ENCODE peak calls at places on chromosome 16, in seven cellular contexts. One of them, this sample, is unnamed.

GRCh38 chr16:22813223-22813945 is 578 bp upstream of the HS3ST2 start:
- DNase-seq in H1: peak; percentile 61
- DNase-seq in H9: peak; percentile 88
- DNase-seq in mesendoderm: peak; percentile 87
- DNase-seq in trophoblast cell: peak; percentile 22
- DNase-seq in neuronal stem cell: peak; percentile 82
- DNase-seq in IMR-90: peak; percentile 7
- DNase-seq in this sample: peak; percentile 15

GRCh38 chr16:71201556-71201955 is 29.0 kb downstream of the HYDIN start:
- DNase-seq in H1: no peak
- DNase-seq in IMR-90: no peak
- DNase-seq in trophoblast cell: peak; percentile 16
- DNase-seq in neuronal stem cell: no peak
- DNase-seq in mesendoderm: no peak
- DNase-seq in H9: no peak
- DNase-seq in this sample: no peak

GRCh38 chr16:83318390-83318789 is 489.4 kb upstream of the HSBP1 start:
- DNase-seq in neuronal stem cell: no peak
- DNase-seq in trophoblast cell: no peak
- DNase-seq in mesendoderm: no peak
- DNase-seq in H1: no peak
- DNase-seq in H9: no peak
- DNase-seq in IMR-90: no peak
- DNase-seq in this sample: no peak

GRCh38 chr16:74601131-74601871 is 5.6 kb downstream of the GLG1 start:
- DNase-seq in trophoblast cell: no peak
- DNase-seq in IMR-90: no peak
- DNase-seq in H1: no peak
- DNase-seq in H9: no peak
- DNase-seq in mesendoderm: no peak
- DNase-seq in neuronal stem cell: no peak
- DNase-seq in this sample: no peak

GRCh38 chr16:29994613-29995329 is 646 bp downstream of the HIRIP3 start:
- DNase-seq in H1: no peak
- DNase-seq in neuronal stem cell: no peak
- DNase-seq in IMR-90: peak; percentile 66
- DNase-seq in mesendoderm: peak; percentile 69
- DNase-seq in H9: no peak
- DNase-seq in trophoblast cell: peak; percentile 81
- DNase-seq in this sample: peak; percentile 50

GRCh38 chr16:53509906-53510703 is 7.1 kb upstream of the AKTIP start:
- DNase-seq in trophoblast cell: peak; percentile 91
- DNase-seq in mesendoderm: peak; percentile 88
- DNase-seq in neuronal stem cell: peak; percentile 69
- DNase-seq in H1: no peak
- DNase-seq in IMR-90: peak; percentile 62
- DNase-seq in H9: peak; percentile 69
- DNase-seq in this sample: peak; percentile 64

GRCh38 chr16:8644151-8644512 is 22.6 kb downstream of the METTL22 start:
- DNase-seq in H1: no peak
- DNase-seq in mesendoderm: no peak
- DNase-seq in H9: no peak
- DNase-seq in trophoblast cell: no peak
- DNase-seq in IMR-90: no peak
- DNase-seq in neuronal stem cell: no peak
- DNase-seq in this sample: no peak

GRCh38 chr16:51393381-51394005 is 242.4 kb upstream of the SALL1 start:
- DNase-seq in IMR-90: peak; percentile 51
- DNase-seq in H1: no peak
- DNase-seq in trophoblast cell: no peak
- DNase-seq in H9: no peak
- DNase-seq in neuronal stem cell: no peak
- DNase-seq in mesendoderm: no peak
- DNase-seq in this sample: peak; percentile 81

GRCh38 chr16:12801511-12802042 is 2.1 kb downstream of the CPPED1 start:
- DNase-seq in mesendoderm: no peak
- DNase-seq in H1: no peak
- DNase-seq in IMR-90: peak; percentile 56
- DNase-seq in trophoblast cell: peak; percentile 87
- DNase-seq in neuronal stem cell: no peak
- DNase-seq in H9: no peak
- DNase-seq in this sample: peak; percentile 80

GRCh38 chr16:11329891-11330290 is 15.4 kb upstream of the RMI2 start:
- DNase-seq in mesendoderm: no peak
- DNase-seq in neuronal stem cell: no peak
- DNase-seq in H1: no peak
- DNase-seq in trophoblast cell: no peak
- DNase-seq in H9: no peak
- DNase-seq in IMR-90: no peak
- DNase-seq in this sample: peak; percentile 48
- H3K4me1 ChIP-seq in mesendoderm: peaks cover 2% of the 10 kb centered on the region
- H3K4me1 ChIP-seq in neuronal stem cell: peaks cover 11% of the 10 kb centered on the region
- H3K4me1 ChIP-seq in H1: peaks cover 16% of the 10 kb centered on the region
- H3K4me1 ChIP-seq in trophoblast cell: peaks cover 31% of the 10 kb centered on the region
- H3K4me1 ChIP-seq in H9: peaks cover 7% of the 10 kb centered on the region
- H3K4me1 ChIP-seq in IMR-90: peaks cover 24% of the 10 kb centered on the region
- H3K4me1 ChIP-seq in this sample: peaks cover 34% of the 10 kb centered on the region

GRCh38 chr16:10509534-10510025 is 70.8 kb downstream of the EMP2 start:
- DNase-seq in neuronal stem cell: peak; percentile 75
- DNase-seq in IMR-90: peak; percentile 79
- DNase-seq in H9: peak; percentile 76
- DNase-seq in H1: peak; percentile 33
- DNase-seq in mesendoderm: peak; percentile 92
- DNase-seq in trophoblast cell: peak; percentile 93
- DNase-seq in this sample: peak; percentile 77
- H2AK5ac ChIP-seq in neuronal stem cell: no peak overlapping the region
- H2AK5ac ChIP-seq in IMR-90: no peak overlapping the region
- H2AK5ac ChIP-seq in H9: no peak overlapping the region
- H2AK5ac ChIP-seq in H1: no peak overlapping the region
- H2AK5ac ChIP-seq in mesendoderm: no peak overlapping the region
- H2AK5ac ChIP-seq in trophoblast cell: no peak overlapping the region
- H2AK5ac ChIP-seq in this sample: no peak overlapping the region

GRCh38 chr16:3127745-3128144 is 7.1 kb upstream of the ZNF213 start:
- DNase-seq in trophoblast cell: no peak
- DNase-seq in neuronal stem cell: no peak
- DNase-seq in H9: peak; percentile 76
- DNase-seq in IMR-90: no peak
- DNase-seq in mesendoderm: no peak
- DNase-seq in H1: peak; percentile 68
- DNase-seq in this sample: no peak

GRCh38 chr16:3131755-3132377 is 3.0 kb upstream of the ZNF213 start:
- DNase-seq in neuronal stem cell: no peak
- DNase-seq in IMR-90: peak; percentile 35
- DNase-seq in H1: no peak
- DNase-seq in mesendoderm: peak; percentile 73
- DNase-seq in H9: peak; percentile 82
- DNase-seq in trophoblast cell: peak; percentile 60
- DNase-seq in this sample: peak; percentile 63

GRCh38 chr16:3134338-3135119 is at the start of gene ZNF213:
- DNase-seq in H1: peak; percentile 93
- DNase-seq in trophoblast cell: peak; percentile 99
- DNase-seq in IMR-90: peak; percentile 97
- DNase-seq in H9: peak; percentile 98
- DNase-seq in neuronal stem cell: peak; percentile 97
- DNase-seq in mesendoderm: peak; percentile 100
- DNase-seq in this sample: peak; percentile 99

GRCh38 chr16:3123986-3124886 is 10.6 kb upstream of the ZNF213 start:
- DNase-seq in IMR-90: peak; percentile 87
- DNase-seq in neuronal stem cell: peak; percentile 98
- DNase-seq in mesendoderm: peak; percentile 98
- DNase-seq in trophoblast cell: peak; percentile 96
- DNase-seq in H1: peak; percentile 87
- DNase-seq in H9: peak; percentile 97
- DNase-seq in this sample: peak; percentile 96

GRCh38 chr16:3129137-3130131 is 5.4 kb upstream of the ZNF213 start:
- DNase-seq in neuronal stem cell: peak; percentile 76
- DNase-seq in trophoblast cell: peak; percentile 87
- DNase-seq in mesendoderm: peak; percentile 91
- DNase-seq in H9: peak; percentile 85
- DNase-seq in H1: peak; percentile 61
- DNase-seq in IMR-90: peak; percentile 86
- DNase-seq in this sample: peak; percentile 90
- H3K4me1 ChIP-seq in neuronal stem cell: peaks cover 3% of the 10 kb centered on the region
- H3K4me1 ChIP-seq in trophoblast cell: peaks cover 6% of the 10 kb centered on the region
- H3K4me1 ChIP-seq in mesendoderm: peaks cover 2% of the 10 kb centered on the region
- H3K4me1 ChIP-seq in H9: peaks cover 3% of the 10 kb centered on the region
- H3K4me1 ChIP-seq in H1: peaks cover 12% of the 10 kb centered on the region
- H3K4me1 ChIP-seq in IMR-90: peaks cover 4% of the 10 kb centered on the region
- H3K4me1 ChIP-seq in this sample: peaks cover 7% of the 10 kb centered on the region

DNA sequence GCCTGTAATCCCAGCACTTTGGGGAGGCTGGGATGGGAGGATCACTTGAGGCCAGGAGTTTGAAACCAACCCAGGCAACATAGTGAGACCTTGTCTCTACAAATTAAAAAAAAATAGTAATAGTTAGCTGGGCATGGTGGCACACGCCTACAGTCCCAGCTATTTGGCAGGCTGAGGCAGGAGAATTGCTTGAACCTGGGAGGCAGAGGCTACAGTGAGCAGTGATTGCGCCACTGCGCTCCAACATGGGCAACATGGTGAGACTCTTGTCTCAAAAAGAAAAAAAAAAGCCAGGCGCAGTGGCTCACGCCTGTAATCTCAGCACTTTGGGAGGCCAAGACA is 56.9 kb upstream of the MRTFB start:
- DNase-seq in trophoblast cell: no peak
- DNase-seq in IMR-90: no peak
- DNase-seq in H9: no peak
- DNase-seq in mesendoderm: no peak
- DNase-seq in neuronal stem cell: no peak
- DNase-seq in H1: no peak
- DNase-seq in this sample: no peak
- H2AK5ac ChIP-seq in trophoblast cell: no peak overlapping the region
- H2AK5ac ChIP-seq in IMR-90: no peak overlapping the region
- H2AK5ac ChIP-seq in H9: no peak overlapping the region
- H2AK5ac ChIP-seq in mesendoderm: no peak overlapping the region
- H2AK5ac ChIP-seq in neuronal stem cell: no peak overlapping the region
- H2AK5ac ChIP-seq in H1: no peak overlapping the region
- H2AK5ac ChIP-seq in this sample: no peak overlapping the region

DNA sequence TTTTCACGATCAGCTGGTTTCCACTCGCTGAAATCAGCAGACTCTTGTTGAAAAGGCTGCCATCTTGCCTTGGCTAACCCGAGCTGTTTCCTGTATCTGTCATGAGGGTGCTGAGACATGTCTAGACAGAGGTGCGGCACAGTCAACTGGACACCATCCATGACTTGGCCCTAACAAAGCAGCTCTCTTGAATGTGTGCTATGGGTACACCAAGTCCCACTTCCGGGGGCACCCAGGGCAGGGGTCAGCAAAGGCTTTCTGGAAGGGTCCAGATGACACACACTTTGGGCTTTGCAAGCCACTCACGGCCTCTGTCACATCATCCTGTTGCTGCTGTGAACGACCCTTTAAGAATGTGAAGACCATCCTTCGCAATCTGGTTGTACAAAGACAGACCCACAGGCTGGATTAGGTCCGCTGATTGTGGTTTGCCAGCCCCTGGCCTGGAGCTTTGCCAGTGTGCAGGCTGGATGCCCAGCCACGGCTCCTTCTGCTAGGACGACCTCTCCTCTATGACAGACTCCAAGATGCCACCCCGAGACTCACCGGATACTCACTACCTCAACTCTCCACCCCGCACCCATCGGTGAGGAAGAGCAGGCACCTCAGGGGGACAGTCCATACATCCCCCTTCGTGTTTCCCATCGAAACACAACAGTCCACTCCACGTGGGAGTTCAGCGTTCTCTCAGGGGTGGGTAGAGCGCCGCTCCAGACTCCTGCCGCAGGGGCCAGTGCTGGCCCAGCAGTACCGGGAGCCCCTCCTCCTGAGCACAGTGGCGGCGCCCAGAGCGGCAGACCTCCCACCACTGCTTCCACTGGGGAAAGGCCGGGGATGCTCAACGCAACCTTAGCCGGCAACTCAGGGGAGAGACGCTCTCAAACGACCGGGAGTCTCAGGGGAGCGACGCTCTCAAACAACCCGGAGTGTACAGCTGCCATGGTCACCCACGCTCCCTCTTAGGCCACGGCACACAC is 123.5 kb downstream of the ANKRD11 start:
- DNase-seq in IMR-90: no peak
- DNase-seq in H9: no peak
- DNase-seq in H1: no peak
- DNase-seq in neuronal stem cell: no peak
- DNase-seq in trophoblast cell: no peak
- DNase-seq in mesendoderm: no peak
- DNase-seq in this sample: no peak
- H3K4me1 ChIP-seq in IMR-90: peaks cover 36% of the 10 kb centered on the region
- H3K4me1 ChIP-seq in H9: peaks cover 7% of the 10 kb centered on the region
- H3K4me1 ChIP-seq in H1: peaks cover 27% of the 10 kb centered on the region
- H3K4me1 ChIP-seq in neuronal stem cell: peaks cover 29% of the 10 kb centered on the region
- H3K4me1 ChIP-seq in trophoblast cell: peaks cover 45% of the 10 kb centered on the region
- H3K4me1 ChIP-seq in mesendoderm: peaks cover 4% of the 10 kb centered on the region
- H3K4me1 ChIP-seq in this sample: peaks cover 62% of the 10 kb centered on the region